ENCODE peak calls at places on chromosome 5, in four cellular contexts. One of them, this sample, is unnamed. For H3K9me3 and H3K4me1, the result is how much of the 10 kb centered on the place peaks cover.

GRCh38 chr5:80206282-80206681 is 49.6 kb downstream of the SERINC5 start:
- DNase-seq in K562: no peak
- DNase-seq in HCT116: no peak
- DNase-seq in HepG2: no peak
- DNase-seq in this sample: no peak

GRCh38 chr5:17228833-17229291 is 11.4 kb downstream of the BASP1 start:
- DNase-seq in HCT116: no peak
- DNase-seq in K562: no peak
- DNase-seq in HepG2: no peak
- DNase-seq in this sample: no peak

GRCh38 chr5:170737591-170737990 is 45.9 kb upstream of the GABRP start:
- DNase-seq in HCT116: no peak
- DNase-seq in HepG2: no peak
- DNase-seq in K562: no peak
- DNase-seq in this sample: no peak

GRCh38 chr5:173984218-173984617 is 4.8 kb upstream of the C5orf47 start:
- DNase-seq in K562: no peak
- DNase-seq in HepG2: peak
- DNase-seq in HCT116: peak
- DNase-seq in this sample: no peak

GRCh38 chr5:103800728-103801127 is 238.1 kb upstream of the NUDT12 start:
- DNase-seq in K562: no peak
- DNase-seq in HepG2: no peak
- DNase-seq in HCT116: no peak
- DNase-seq in this sample: no peak

GRCh38 chr5:157455057-157455456 is 5.0 kb upstream of the NIPAL4 start:
- DNase-seq in HepG2: no peak
- DNase-seq in HCT116: no peak
- DNase-seq in K562: no peak
- DNase-seq in this sample: no peak

GRCh38 chr5:652773-653350 is 40.3 kb downstream of the TPPP start:
- DNase-seq in HCT116: no peak
- DNase-seq in K562: no peak
- DNase-seq in HepG2: no peak
- DNase-seq in this sample: no peak

GRCh38 chr5:14665949-14666741 is 1.6 kb downstream of the OTULIN start:
- DNase-seq in HepG2: peak
- DNase-seq in K562: no peak
- DNase-seq in HCT116: no peak
- DNase-seq in this sample: no peak

GRCh38 chr5:21145376-21145775 is 1157.4 kb upstream of the CDH18 start:
- DNase-seq in K562: no peak
- DNase-seq in HepG2: no peak
- DNase-seq in HCT116: no peak
- DNase-seq in this sample: no peak

GRCh38 chr5:43033845-43034590 is 6.1 kb downstream of the ANXA2R start:
- DNase-seq in HCT116: no peak
- DNase-seq in HepG2: no peak
- DNase-seq in K562: no peak
- DNase-seq in this sample: no peak

GRCh38 chr5:93578179-93578812 is 2.7 kb downstream of the NR2F1-AS1 start:
- DNase-seq in K562: no peak
- DNase-seq in HepG2: no peak
- DNase-seq in HCT116: no peak
- DNase-seq in this sample: no peak

GRCh38 chr5:16596541-16596940 is 20.3 kb downstream of the RETREG1 start:
- DNase-seq in HepG2: no peak
- DNase-seq in HCT116: no peak
- DNase-seq in K562: no peak
- DNase-seq in this sample: no peak

GRCh38 chr5:90767710-90768109 is 209.1 kb downstream of the ADGRV1 start:
- DNase-seq in HepG2: no peak
- DNase-seq in HCT116: no peak
- DNase-seq in K562: no peak
- DNase-seq in this sample: no peak

GRCh38 chr5:159218595-159219023 is 9.3 kb upstream of the RNF145 start:
- DNase-seq in HepG2: no peak
- DNase-seq in HCT116: no peak
- DNase-seq in K562: no peak
- DNase-seq in this sample: no peak

GRCh38 chr5:14706615-14707021 is 42.1 kb downstream of the OTULIN start:
- DNase-seq in HCT116: no peak
- DNase-seq in HepG2: no peak
- DNase-seq in K562: no peak
- DNase-seq in this sample: no peak

GRCh38 chr5:116739648-116740047 is 165.0 kb upstream of the SEMA6A start:
- DNase-seq in K562: no peak
- DNase-seq in HepG2: no peak
- DNase-seq in HCT116: no peak
- DNase-seq in this sample: no peak

GRCh38 chr5:95723632-95724369 is 7.3 kb upstream of the RHOBTB3 start:
- DNase-seq in K562: peak
- DNase-seq in HCT116: no peak
- DNase-seq in HepG2: no peak
- DNase-seq in this sample: no peak

GRCh38 chr5:80083115-80083890 is 48.2 kb downstream of the THBS4 start:
- DNase-seq in HepG2: peak
- DNase-seq in K562: peak
- DNase-seq in HCT116: peak
- DNase-seq in this sample: peak

GRCh38 chr5:93189707-93190120 is 391.3 kb downstream of the NR2F1-AS1 start:
- DNase-seq in HepG2: peak
- DNase-seq in HCT116: peak
- DNase-seq in K562: no peak
- DNase-seq in this sample: peak

GRCh38 chr5:146448783-146449519 is 1.8 kb downstream of the TCERG1 start:
- DNase-seq in K562: no peak
- DNase-seq in HCT116: no peak
- DNase-seq in HepG2: no peak
- DNase-seq in this sample: no peak

GRCh38 chr5:74310386-74310785 is 330.1 kb downstream of the ENC1 start:
- DNase-seq in HCT116: no peak
- DNase-seq in HepG2: no peak
- DNase-seq in K562: no peak
- DNase-seq in this sample: no peak

GRCh38 chr5:166509085-166509484 is 1782.4 kb upstream of the WWC1 start:
- DNase-seq in K562: peak
- DNase-seq in HCT116: no peak
- DNase-seq in HepG2: no peak
- DNase-seq in this sample: no peak

GRCh38 chr5:94432499-94432898 is 185.9 kb downstream of the KIAA0825 start:
- DNase-seq in HCT116: no peak
- DNase-seq in K562: no peak
- DNase-seq in HepG2: no peak
- DNase-seq in this sample: no peak

GRCh38 chr5:82924241-82924989 is 152.8 kb downstream of the TMEM167A start:
- DNase-seq in HepG2: peak
- DNase-seq in HCT116: no peak
- DNase-seq in K562: no peak
- DNase-seq in this sample: no peak

GRCh38 chr5:32916648-32917047 is 205.5 kb downstream of the NPR3 start:
- DNase-seq in HCT116: peak
- DNase-seq in K562: no peak
- DNase-seq in HepG2: peak
- DNase-seq in this sample: peak

GRCh38 chr5:94808497-94808896 is 190.0 kb downstream of the SLF1 start:
- DNase-seq in HepG2: no peak
- DNase-seq in K562: no peak
- DNase-seq in HCT116: no peak
- DNase-seq in this sample: no peak

GRCh38 chr5:178740926-178741325 is 10.5 kb upstream of the ZNF354A start:
- DNase-seq in HepG2: no peak
- DNase-seq in HCT116: no peak
- DNase-seq in K562: no peak
- DNase-seq in this sample: no peak
- H3K9me3 ChIP-seq in HepG2: under half
- H3K9me3 ChIP-seq in HCT116: under half
- H3K9me3 ChIP-seq in K562: under half
- H3K9me3 ChIP-seq in this sample: under half

DNA sequence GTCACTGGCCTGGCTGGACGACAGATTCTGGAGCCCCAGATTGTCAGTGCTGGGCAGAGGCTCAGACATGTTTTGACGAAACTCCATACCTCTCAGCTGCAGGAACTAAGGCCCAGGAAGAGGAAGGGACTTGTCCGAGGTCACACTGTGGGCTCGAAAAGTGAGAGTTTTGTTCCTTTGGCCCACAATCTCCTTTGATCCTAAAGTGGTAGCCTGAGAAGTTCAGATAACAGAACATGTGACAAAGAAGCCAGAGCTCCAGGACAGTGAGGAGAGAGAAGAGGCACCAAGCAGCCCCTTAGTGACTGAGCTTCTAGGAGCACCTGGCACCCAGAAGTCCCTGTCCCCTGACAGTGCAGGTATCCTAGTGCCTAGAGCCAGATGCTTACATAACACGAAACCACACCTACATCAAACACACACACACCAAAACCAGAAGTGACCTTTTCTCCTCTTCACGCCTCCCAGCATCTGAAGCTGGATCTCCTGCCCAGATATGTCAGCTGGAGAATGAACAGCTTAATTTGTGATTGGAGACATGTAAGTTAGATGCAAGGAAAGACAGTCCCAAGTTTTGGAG is 88.9 kb downstream of the ADRB2 start:
- DNase-seq in K562: no peak
- DNase-seq in HCT116: no peak
- DNase-seq in HepG2: no peak
- DNase-seq in this sample: no peak
- H3K4me1 ChIP-seq in K562: under half
- H3K4me1 ChIP-seq in HCT116: half or more
- H3K4me1 ChIP-seq in HepG2: under half
- H3K4me1 ChIP-seq in this sample: under half

GRCh38 chr5:113375492-113376060 is 59.2 kb downstream of the TSSK1B start:
- DNase-seq in K562: no peak
- DNase-seq in HCT116: no peak
- DNase-seq in HepG2: no peak
- DNase-seq in this sample: no peak

GRCh38 chr5:113378486-113378885 is 56.3 kb downstream of the TSSK1B start:
- DNase-seq in K562: no peak
- DNase-seq in HepG2: no peak
- DNase-seq in HCT116: no peak
- DNase-seq in this sample: no peak

GRCh38 chr5:113378081-113378480 is 56.7 kb downstream of the TSSK1B start:
- DNase-seq in HCT116: no peak
- DNase-seq in HepG2: no peak
- DNase-seq in K562: no peak
- DNase-seq in this sample: no peak

GRCh38 chr5:113378960-113379541 is 55.7 kb downstream of the TSSK1B start:
- DNase-seq in K562: peak
- DNase-seq in HepG2: peak
- DNase-seq in HCT116: peak
- DNase-seq in this sample: peak

GRCh38 chr5:113376640-113377039 is 58.1 kb downstream of the TSSK1B start:
- DNase-seq in HCT116: no peak
- DNase-seq in K562: no peak
- DNase-seq in HepG2: no peak
- DNase-seq in this sample: no peak
- TF ChIP-seq TCF7L2 in HCT116: no peak
- TF ChIP-seq TCF7L2 in K562: no peak
- TF ChIP-seq TCF7L2 in HepG2: no peak
- TF ChIP-seq TCF7L2 in this sample: no peak

GRCh38 chr5:124173386-124173785 is 573.1 kb downstream of the ZNF608 start:
- DNase-seq in HCT116: no peak
- DNase-seq in K562: no peak
- DNase-seq in HepG2: no peak
- DNase-seq in this sample: no peak
- H3K9me3 ChIP-seq in HCT116: under half
- H3K9me3 ChIP-seq in K562: under half
- H3K9me3 ChIP-seq in HepG2: under half
- H3K9me3 ChIP-seq in this sample: under half

GRCh38 chr5:1681955-1682354 is 117.7 kb downstream of the MRPL36 start:
- DNase-seq in K562: no peak
- DNase-seq in HCT116: no peak
- DNase-seq in HepG2: no peak
- DNase-seq in this sample: no peak
- H3K4me1 ChIP-seq in K562: under half
- H3K4me1 ChIP-seq in HCT116: under half
- H3K4me1 ChIP-seq in HepG2: under half
- H3K4me1 ChIP-seq in this sample: under half

GRCh38 chr5:172299916-172300439 is 16.4 kb upstream of the UBTD2 start:
- DNase-seq in HCT116: no peak
- DNase-seq in HepG2: no peak
- DNase-seq in K562: no peak
- DNase-seq in this sample: no peak

GRCh38 chr5:172305380-172305779 is 21.8 kb upstream of the UBTD2 start:
- DNase-seq in K562: no peak
- DNase-seq in HCT116: no peak
- DNase-seq in HepG2: no peak
- DNase-seq in this sample: no peak

GRCh38 chr5:172302047-172302710 is 18.6 kb upstream of the UBTD2 start:
- DNase-seq in K562: no peak
- DNase-seq in HepG2: peak
- DNase-seq in HCT116: no peak
- DNase-seq in this sample: no peak

GRCh38 chr5:172303996-172304335 is 20.4 kb upstream of the UBTD2 start:
- DNase-seq in K562: no peak
- DNase-seq in HCT116: no peak
- DNase-seq in HepG2: no peak
- DNase-seq in this sample: no peak

GRCh38 chr5:172303090-172303995 is 19.8 kb upstream of the UBTD2 start:
- DNase-seq in K562: no peak
- DNase-seq in HepG2: peak
- DNase-seq in HCT116: peak
- DNase-seq in this sample: no peak
- TF ChIP-seq TCF7L2 in K562: no peak
- TF ChIP-seq TCF7L2 in HepG2: no peak
- TF ChIP-seq TCF7L2 in HCT116: no peak
- TF ChIP-seq TCF7L2 in this sample: no peak

DNA sequence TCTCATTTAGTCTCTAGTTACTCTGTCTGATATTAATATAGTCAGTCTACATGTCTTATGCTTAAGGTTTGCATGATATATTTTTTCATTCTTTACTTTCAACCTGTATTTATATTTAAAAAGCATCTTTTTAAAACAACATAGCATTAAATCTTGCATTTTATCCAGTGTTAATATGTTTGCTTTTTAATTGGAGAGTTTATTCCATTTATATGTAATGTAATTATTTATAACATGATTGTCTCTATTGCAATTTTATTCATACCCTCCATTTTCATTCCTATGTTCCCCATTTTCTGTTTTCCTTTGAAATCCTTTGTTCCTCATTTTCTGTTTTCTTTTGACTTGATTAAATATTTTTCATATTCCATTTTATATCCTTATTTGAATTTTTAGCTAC is 13.3 kb downstream of the PCDHB15 start:
- DNase-seq in HCT116: no peak
- DNase-seq in HepG2: no peak
- DNase-seq in K562: no peak
- DNase-seq in this sample: no peak
- H3K9me3 ChIP-seq in HCT116: under half
- H3K9me3 ChIP-seq in HepG2: half or more
- H3K9me3 ChIP-seq in K562: under half
- H3K9me3 ChIP-seq in this sample: half or more

GRCh38 chr5:151155149-151155776 is 2.3 kb downstream of the ANXA6 start:
- DNase-seq in HCT116: no peak
- DNase-seq in K562: no peak
- DNase-seq in HepG2: no peak
- DNase-seq in this sample: no peak
- H3K4me1 ChIP-seq in HCT116: under half
- H3K4me1 ChIP-seq in K562: under half
- H3K4me1 ChIP-seq in HepG2: half or more
- H3K4me1 ChIP-seq in this sample: under half